ENCODE peak calls at places on chromosomes 13 and 19, in eight cellular contexts. One of them, this sample, is unnamed.

GRCh38 chr19:29841559-29842367 is 30.0 kb downstream of the CCNE1 start:
- DNase-seq in activated CD8-positive, alpha-beta memory T cell treated with anti-CD3 and anti-CD28 coated beads, Interleukin-2, amount 50 U/mL, for 48 hours: no peak
- DNase-seq in Kasumi-1: no peak
- DNase-seq in amniotic stem cell: no peak
- DNase-seq in heart right ventricle: peak; percentile 15
- DNase-seq in anterior cingulate cortex: no peak
- DNase-seq in adrenal gland: peak; percentile 82
- DNase-seq in IMR-90: peak; percentile 57
- DNase-seq in this sample: no peak

GRCh38 chr19:29510701-29511265 is 15.0 kb upstream of the VSTM2B start:
- DNase-seq in activated CD8-positive, alpha-beta memory T cell treated with anti-CD3 and anti-CD28 coated beads, Interleukin-2, amount 50 U/mL, for 48 hours: no peak
- DNase-seq in Kasumi-1: no peak
- DNase-seq in amniotic stem cell: no peak
- DNase-seq in heart right ventricle: no peak
- DNase-seq in anterior cingulate cortex: no peak
- DNase-seq in adrenal gland: no peak
- DNase-seq in IMR-90: no peak
- DNase-seq in this sample: no peak

GRCh38 chr19:13441810-13442512 is 64.3 kb downstream of the CACNA1A start:
- DNase-seq in activated CD8-positive, alpha-beta memory T cell treated with anti-CD3 and anti-CD28 coated beads, Interleukin-2, amount 50 U/mL, for 48 hours: peak; percentile 76
- DNase-seq in Kasumi-1: peak; percentile 49
- DNase-seq in amniotic stem cell: no peak
- DNase-seq in heart right ventricle: peak; percentile 16
- DNase-seq in anterior cingulate cortex: no peak
- DNase-seq in adrenal gland: no peak
- DNase-seq in IMR-90: peak; percentile 51
- DNase-seq in this sample: peak; percentile 33

GRCh38 chr19:16096281-16096855 is 15.3 kb upstream of the RAB8A start:
- DNase-seq in activated CD8-positive, alpha-beta memory T cell treated with anti-CD3 and anti-CD28 coated beads, Interleukin-2, amount 50 U/mL, for 48 hours: no peak
- DNase-seq in Kasumi-1: no peak
- DNase-seq in amniotic stem cell: no peak
- DNase-seq in heart right ventricle: no peak
- DNase-seq in anterior cingulate cortex: no peak
- DNase-seq in adrenal gland: no peak
- DNase-seq in IMR-90: no peak
- DNase-seq in this sample: no peak

GRCh38 chr13:74444161-74444571 is 310.0 kb upstream of the KLF12 start:
- DNase-seq in activated CD8-positive, alpha-beta memory T cell treated with anti-CD3 and anti-CD28 coated beads, Interleukin-2, amount 50 U/mL, for 48 hours: no peak
- DNase-seq in Kasumi-1: no peak
- DNase-seq in amniotic stem cell: no peak
- DNase-seq in heart right ventricle: no peak
- DNase-seq in anterior cingulate cortex: no peak
- DNase-seq in adrenal gland: no peak
- DNase-seq in IMR-90: no peak
- DNase-seq in this sample: no peak

GRCh38 chr19:44072543-44073401 is 813 bp downstream of the ZNF284 start:
- DNase-seq in activated CD8-positive, alpha-beta memory T cell treated with anti-CD3 and anti-CD28 coated beads, Interleukin-2, amount 50 U/mL, for 48 hours: no peak
- DNase-seq in Kasumi-1: peak; percentile 6
- DNase-seq in amniotic stem cell: no peak
- DNase-seq in heart right ventricle: no peak
- DNase-seq in anterior cingulate cortex: no peak
- DNase-seq in adrenal gland: no peak
- DNase-seq in IMR-90: no peak
- DNase-seq in this sample: no peak

GRCh38 chr13:32545083-32545482 is 6.5 kb upstream of the N4BP2L2 start:
- DNase-seq in activated CD8-positive, alpha-beta memory T cell treated with anti-CD3 and anti-CD28 coated beads, Interleukin-2, amount 50 U/mL, for 48 hours: no peak
- DNase-seq in Kasumi-1: no peak
- DNase-seq in amniotic stem cell: no peak
- DNase-seq in heart right ventricle: no peak
- DNase-seq in anterior cingulate cortex: no peak
- DNase-seq in adrenal gland: no peak
- DNase-seq in IMR-90: no peak
- DNase-seq in this sample: no peak

GRCh38 chr13:91357613-91358383 is 10.3 kb downstream of the MIR17HG start:
- DNase-seq in activated CD8-positive, alpha-beta memory T cell treated with anti-CD3 and anti-CD28 coated beads, Interleukin-2, amount 50 U/mL, for 48 hours: no peak
- DNase-seq in Kasumi-1: no peak
- DNase-seq in amniotic stem cell: no peak
- DNase-seq in heart right ventricle: no peak
- DNase-seq in anterior cingulate cortex: no peak
- DNase-seq in adrenal gland: no peak
- DNase-seq in IMR-90: no peak
- DNase-seq in this sample: no peak

GRCh38 chr19:18208098-18208951 is 4.5 kb upstream of the RAB3A start:
- DNase-seq in activated CD8-positive, alpha-beta memory T cell treated with anti-CD3 and anti-CD28 coated beads, Interleukin-2, amount 50 U/mL, for 48 hours: peak; percentile 85
- DNase-seq in Kasumi-1: peak; percentile 37
- DNase-seq in amniotic stem cell: peak; percentile 32
- DNase-seq in heart right ventricle: peak; percentile 35
- DNase-seq in anterior cingulate cortex: peak; percentile 47
- DNase-seq in adrenal gland: peak; percentile 77
- DNase-seq in IMR-90: peak; percentile 94
- DNase-seq in this sample: peak; percentile 37

GRCh38 chr13:99265162-99265822 is 7.1 kb upstream of the GPR18 start:
- DNase-seq in activated CD8-positive, alpha-beta memory T cell treated with anti-CD3 and anti-CD28 coated beads, Interleukin-2, amount 50 U/mL, for 48 hours: no peak
- DNase-seq in Kasumi-1: no peak
- DNase-seq in amniotic stem cell: no peak
- DNase-seq in heart right ventricle: no peak
- DNase-seq in anterior cingulate cortex: no peak
- DNase-seq in adrenal gland: no peak
- DNase-seq in IMR-90: no peak
- DNase-seq in this sample: no peak

GRCh38 chr19:14056741-14057356 is 5.0 kb downstream of the PALM3 start:
- DNase-seq in activated CD8-positive, alpha-beta memory T cell treated with anti-CD3 and anti-CD28 coated beads, Interleukin-2, amount 50 U/mL, for 48 hours: no peak
- DNase-seq in Kasumi-1: no peak
- DNase-seq in amniotic stem cell: no peak
- DNase-seq in heart right ventricle: no peak
- DNase-seq in anterior cingulate cortex: no peak
- DNase-seq in adrenal gland: no peak
- DNase-seq in IMR-90: no peak
- DNase-seq in this sample: no peak

GRCh38 chr19:27774337-27774736 is 1438.6 kb downstream of the UQCRFS1 start:
- DNase-seq in activated CD8-positive, alpha-beta memory T cell treated with anti-CD3 and anti-CD28 coated beads, Interleukin-2, amount 50 U/mL, for 48 hours: peak; percentile 55
- DNase-seq in Kasumi-1: peak; percentile 25
- DNase-seq in amniotic stem cell: no peak
- DNase-seq in heart right ventricle: no peak
- DNase-seq in anterior cingulate cortex: no peak
- DNase-seq in adrenal gland: no peak
- DNase-seq in IMR-90: no peak
- DNase-seq in this sample: no peak

This sample was measured in CD4-positive, alpha-beta T cell.